ENCODE peak calls at places on chromosomes 5 and 9, in seven cellular contexts. One of them, this sample, is unnamed.

GRCh38 chr9:135262248-135262647 is 174.8 kb downstream of the OLFM1 start:
- DNase-seq in mesenchymal stem cell: no peak
- DNase-seq in SK-N-DZ: no peak
- DNase-seq in T1000: no peak
- DNase-seq in iris pigment epithelial cell: no peak
- DNase-seq in uterus: no peak
- DNase-seq in cardiac muscle cell: no peak
- DNase-seq in this sample: no peak

GRCh38 chr5:73901045-73901444 is 275.0 kb downstream of the ARHGEF28 start:
- DNase-seq in cardiac muscle cell: no peak
- DNase-seq in mesenchymal stem cell: peak
- DNase-seq in uterus: no peak
- DNase-seq in T1000: no peak
- DNase-seq in SK-N-DZ: no peak
- DNase-seq in iris pigment epithelial cell: peak
- DNase-seq in this sample: no peak

GRCh38 chr5:150511641-150512367 is 3.9 kb downstream of the NDST1 start:
- DNase-seq in cardiac muscle cell: peak
- DNase-seq in T1000: no peak
- DNase-seq in mesenchymal stem cell: peak
- DNase-seq in iris pigment epithelial cell: peak
- DNase-seq in SK-N-DZ: peak
- DNase-seq in uterus: peak
- DNase-seq in this sample: no peak

GRCh38 chr9:137301086-137301947 is 754 bp downstream of the NRARP start:
- DNase-seq in cardiac muscle cell: peak
- DNase-seq in SK-N-DZ: peak
- DNase-seq in T1000: no peak
- DNase-seq in iris pigment epithelial cell: peak
- DNase-seq in uterus: no peak
- DNase-seq in mesenchymal stem cell: peak
- DNase-seq in this sample: no peak

GRCh38 chr9:124849801-124850200 is 3.5 kb upstream of the WDR38 start:
- DNase-seq in T1000: peak
- DNase-seq in mesenchymal stem cell: peak
- DNase-seq in SK-N-DZ: no peak
- DNase-seq in iris pigment epithelial cell: peak
- DNase-seq in cardiac muscle cell: no peak
- DNase-seq in uterus: no peak
- DNase-seq in this sample: no peak

GRCh38 chr9:135215571-135216161 is 128.2 kb downstream of the OLFM1 start:
- DNase-seq in iris pigment epithelial cell: peak
- DNase-seq in mesenchymal stem cell: no peak
- DNase-seq in SK-N-DZ: no peak
- DNase-seq in cardiac muscle cell: no peak
- DNase-seq in T1000: no peak
- DNase-seq in uterus: no peak
- DNase-seq in this sample: peak

GRCh38 chr5:96433066-96433447 is at the start of gene PCSK1:
- DNase-seq in mesenchymal stem cell: no peak
- DNase-seq in uterus: no peak
- DNase-seq in SK-N-DZ: no peak
- DNase-seq in cardiac muscle cell: no peak
- DNase-seq in T1000: no peak
- DNase-seq in iris pigment epithelial cell: peak
- DNase-seq in this sample: no peak

GRCh38 chr5:24547127-24547526 is 97.7 kb downstream of the CDH10 start:
- DNase-seq in iris pigment epithelial cell: no peak
- DNase-seq in uterus: no peak
- DNase-seq in mesenchymal stem cell: no peak
- DNase-seq in cardiac muscle cell: no peak
- DNase-seq in T1000: no peak
- DNase-seq in SK-N-DZ: peak
- DNase-seq in this sample: no peak

GRCh38 chr5:139700711-139701693 is 52.9 kb downstream of the CXXC5 start:
- DNase-seq in uterus: no peak
- DNase-seq in T1000: no peak
- DNase-seq in iris pigment epithelial cell: no peak
- DNase-seq in mesenchymal stem cell: no peak
- DNase-seq in SK-N-DZ: peak
- DNase-seq in cardiac muscle cell: no peak
- DNase-seq in this sample: no peak

GRCh38 chr5:178332096-178332780 is 99.6 kb upstream of the PHYKPL start:
- DNase-seq in T1000: no peak
- DNase-seq in cardiac muscle cell: no peak
- DNase-seq in uterus: no peak
- DNase-seq in SK-N-DZ: no peak
- DNase-seq in iris pigment epithelial cell: no peak
- DNase-seq in mesenchymal stem cell: no peak
- DNase-seq in this sample: no peak

GRCh38 chr9:137813167-137813566 is 64.4 kb upstream of the CACNA1B start:
- DNase-seq in uterus: no peak
- DNase-seq in T1000: no peak
- DNase-seq in mesenchymal stem cell: no peak
- DNase-seq in cardiac muscle cell: no peak
- DNase-seq in SK-N-DZ: no peak
- DNase-seq in iris pigment epithelial cell: no peak
- DNase-seq in this sample: no peak

GRCh38 chr5:78569441-78569840 is 79.1 kb downstream of the LHFPL2 start:
- DNase-seq in SK-N-DZ: peak
- DNase-seq in T1000: no peak
- DNase-seq in mesenchymal stem cell: peak
- DNase-seq in iris pigment epithelial cell: peak
- DNase-seq in uterus: peak
- DNase-seq in cardiac muscle cell: peak
- DNase-seq in this sample: no peak

GRCh38 chr9:36820392-36820861 is 213.6 kb downstream of the PAX5 start:
- DNase-seq in uterus: no peak
- DNase-seq in iris pigment epithelial cell: no peak
- DNase-seq in T1000: no peak
- DNase-seq in mesenchymal stem cell: no peak
- DNase-seq in cardiac muscle cell: no peak
- DNase-seq in SK-N-DZ: no peak
- DNase-seq in this sample: no peak

GRCh38 chr9:15606667-15607472 is 54.0 kb downstream of the CCDC171 start:
- DNase-seq in iris pigment epithelial cell: peak
- DNase-seq in mesenchymal stem cell: peak
- DNase-seq in uterus: no peak
- DNase-seq in SK-N-DZ: peak
- DNase-seq in cardiac muscle cell: peak
- DNase-seq in T1000: no peak
- DNase-seq in this sample: no peak

GRCh38 chr9:16521868-16522381 is 348.5 kb downstream of the BNC2 start:
- DNase-seq in mesenchymal stem cell: peak
- DNase-seq in cardiac muscle cell: no peak
- DNase-seq in SK-N-DZ: no peak
- DNase-seq in uterus: peak
- DNase-seq in iris pigment epithelial cell: peak
- DNase-seq in T1000: peak
- DNase-seq in this sample: peak

GRCh38 chr5:178130576-178131445 is at the start of gene RMND5B:
- DNase-seq in T1000: peak
- DNase-seq in mesenchymal stem cell: peak
- DNase-seq in SK-N-DZ: peak
- DNase-seq in cardiac muscle cell: peak
- DNase-seq in uterus: peak
- DNase-seq in iris pigment epithelial cell: peak
- DNase-seq in this sample: peak

GRCh38 chr5:149439899-149440655 is 61.0 kb upstream of the IL17B start:
- DNase-seq in T1000: peak
- DNase-seq in SK-N-DZ: peak
- DNase-seq in uterus: peak
- DNase-seq in iris pigment epithelial cell: no peak
- DNase-seq in mesenchymal stem cell: peak
- DNase-seq in cardiac muscle cell: no peak
- DNase-seq in this sample: peak

GRCh38 chr5:146744358-146744757 is 134.2 kb downstream of the PPP2R2B start:
- DNase-seq in SK-N-DZ: no peak
- DNase-seq in iris pigment epithelial cell: peak
- DNase-seq in cardiac muscle cell: no peak
- DNase-seq in uterus: no peak
- DNase-seq in mesenchymal stem cell: no peak
- DNase-seq in T1000: no peak
- DNase-seq in this sample: no peak

GRCh38 chr9:6272229-6272597 is 56.0 kb upstream of the TPD52L3 start:
- DNase-seq in cardiac muscle cell: no peak
- DNase-seq in uterus: peak
- DNase-seq in iris pigment epithelial cell: peak
- DNase-seq in SK-N-DZ: no peak
- DNase-seq in T1000: no peak
- DNase-seq in mesenchymal stem cell: peak
- DNase-seq in this sample: peak

GRCh38 chr9:98887918-98888510 is 55.7 kb upstream of the COL15A1 start:
- DNase-seq in mesenchymal stem cell: no peak
- DNase-seq in cardiac muscle cell: peak
- DNase-seq in SK-N-DZ: no peak
- DNase-seq in T1000: no peak
- DNase-seq in uterus: no peak
- DNase-seq in iris pigment epithelial cell: peak
- DNase-seq in this sample: no peak

GRCh38 chr9:124645274-124645673 is 125.8 kb downstream of the NR6A1 start:
- DNase-seq in cardiac muscle cell: no peak
- DNase-seq in uterus: no peak
- DNase-seq in mesenchymal stem cell: no peak
- DNase-seq in T1000: no peak
- DNase-seq in iris pigment epithelial cell: no peak
- DNase-seq in SK-N-DZ: no peak
- DNase-seq in this sample: no peak

GRCh38 chr5:81986126-81986525 is 14.3 kb downstream of the ATG10 start:
- DNase-seq in uterus: no peak
- DNase-seq in iris pigment epithelial cell: peak
- DNase-seq in cardiac muscle cell: no peak
- DNase-seq in SK-N-DZ: no peak
- DNase-seq in T1000: no peak
- DNase-seq in mesenchymal stem cell: no peak
- DNase-seq in this sample: no peak